ENCODE peak calls at places on chromosomes 11 and 22, in four cellular contexts. I is GM12865, Y is activated T-helper 1 cell treated with Interleukin-2 at 50 U/mL for 16 hours, J is K562. Q is an unnamed sample.

GRCh38 chr11:116928845-116929244 is 91.4 kb upstream of the APOA1 start:
- DNase-seq in I (no peak), Y (no peak), J (no peak), Q (no peak)

GRCh38 chr11:69002101-69002742 is 10.8 kb downstream of the MRGPRF start:
- DNase-seq in I (no peak), Y (no peak), J (no peak), Q (no peak)

GRCh38 chr11:131654849-131655248 is 284.4 kb downstream of the NTM start:
- DNase-seq in I (no peak), Y (no peak), J (no peak), Q (no peak)

GRCh38 chr11:77384584-77384983 is 83.1 kb upstream of the GDPD4 start:
- DNase-seq in I (no peak), Y (no peak), J (no peak), Q (no peak)

GRCh38 chr11:122343247-122343646 is 227.2 kb upstream of the BLID start:
- DNase-seq in I (no peak), Y (no peak), J (no peak), Q (no peak)

GRCh38 chr22:35589071-35589735 is 27.9 kb downstream of the MB start:
- DNase-seq in I (no peak), Y (no peak), J (no peak), Q (peak)

GRCh38 chr11:69277074-69277809 is 16.7 kb upstream of the MYEOV start:
- DNase-seq in I (peak), Y (no peak), J (no peak), Q (no peak)

GRCh38 chr22:30928401-30928800 is 40.2 kb downstream of the MORC2 start:
- DNase-seq in I (no peak), Y (no peak), J (no peak), Q (no peak)

GRCh38 chr11:69588270-69588669 is 52.7 kb upstream of the CCND1 start:
- DNase-seq in I (no peak), Y (no peak), J (no peak), Q (no peak)

GRCh38 chr22:44500623-44501022 is 2.6 kb upstream of the RTL6 start:
- DNase-seq in I (no peak), Y (no peak), J (no peak), Q (no peak)

GRCh38 chr11:121467965-121468364 is 15.2 kb upstream of the SORL1-AS1 start:
- DNase-seq in I (peak), Y (peak), J (no peak), Q (no peak)

GRCh38 chr22:24471570-24471969 is 23.6 kb upstream of the UPB1 start:
- DNase-seq in I (no peak), Y (no peak), J (no peak), Q (no peak)

GRCh38 chr11:33575311-33575710 is 125.3 kb downstream of the C11orf91 start:
- DNase-seq in I (peak), Y (no peak), J (no peak), Q (no peak)

GRCh38 chr22:46122511-46122971 is 27.8 kb upstream of the PPARA start:
- DNase-seq in I (peak), Y (peak), J (peak), Q (no peak)

GRCh38 chr22:22728382-22728781 is 84.0 kb downstream of the GGTLC2 start:
- DNase-seq in I (no peak), Y (no peak), J (no peak), Q (no peak)

GRCh38 chr11:68669301-68670090 is 14.8 kb upstream of the GAL start:
- DNase-seq in I (no peak), Y (no peak), J (no peak), Q (no peak)

GRCh38 chr11:111871693-111872161 is 346 bp upstream of the ALG9 start:
- DNase-seq in I (no peak), Y (no peak), J (peak), Q (no peak)

GRCh38 chr11:110121204-110121603 is 28.0 kb downstream of the ZC3H12C start:
- DNase-seq in I (no peak), Y (no peak), J (no peak), Q (no peak)

GRCh38 chr11:70205766-70206165 is 2.7 kb downstream of the FADD start:
- DNase-seq in I (no peak), Y (no peak), J (no peak), Q (no peak)

GRCh38 chr22:19679476-19680099 is 34.7 kb upstream of the SEPTIN5 start:
- DNase-seq in I (peak), Y (peak), J (peak), Q (no peak)

GRCh38 chr11:87097582-87097981 is 59.8 kb downstream of the TMEM135 start:
- DNase-seq in I (peak), Y (no peak), J (peak), Q (no peak)

GRCh38 chr11:122405788-122406341 is 249.7 kb upstream of the UBASH3B start:
- DNase-seq in I (no peak), Y (no peak), J (no peak), Q (no peak)

GRCh38 chr22:27370281-27370680 is 431.3 kb downstream of the MN1 start:
- DNase-seq in I (no peak), Y (no peak), J (no peak), Q (no peak)

GRCh38 chr22:45680932-45681700 is 9.5 kb downstream of the ATXN10 start:
- DNase-seq in I (no peak), Y (no peak), J (no peak), Q (peak)

GRCh38 chr22:50318698-50319411 is 8.0 kb downstream of the DENND6B start:
- DNase-seq in I (peak), Y (no peak), J (peak), Q (no peak)

GRCh38 chr11:19793356-19793755 is 80.7 kb downstream of the NAV2 start:
- DNase-seq in I (no peak), Y (no peak), J (no peak), Q (no peak)

GRCh38 chr11:76673164-76674142 is 2.9 kb upstream of the LRRC32 start:
- DNase-seq in I (peak), Y (no peak), J (no peak), Q (no peak)

GRCh38 chr11:123061403-123062157 is at the start of gene HSPA8:
- DNase-seq in I (peak), Y (peak), J (peak), Q (peak)

GRCh38 chr11:13717331-13717730 is 48.9 kb downstream of the FAR1 start:
- DNase-seq in I (no peak), Y (no peak), J (no peak), Q (peak)

GRCh38 chr22:49134076-49134475 is 693.6 kb downstream of the BRD1 start:
- DNase-seq in I (no peak), Y (no peak), J (no peak), Q (no peak)

GRCh38 chr11:105224859-105225258 is 85.3 kb upstream of the CARD18 start:
- DNase-seq in I (no peak), Y (no peak), J (no peak), Q (no peak)

GRCh38 chr11:62402226-62402625 is 16.6 kb upstream of the SCGB1A1 start:
- DNase-seq in I (no peak), Y (peak), J (no peak), Q (no peak)

Q was measured in PC-9.